ENCODE peak calls at places on chromosomes 3 and 15, in nine cellular contexts. R is AG20443, Q is mucosa of descending colon, S is astrocyte, W is mesendoderm, F is amygdala, P is PC-9, M is lower lobe of right lung, O is NCI-H345. C is an unnamed sample.

GRCh38 chr15:52765779-52766178 is 24.4 kb downstream of the ONECUT1 start:
- DNase-seq in R (no peak), Q (no peak), S (no peak), W (peak; percentile 25), F (no peak), P (no peak), M (no peak), O (no peak), C (no peak)

GRCh38 chr15:88419830-88420229 is 47.4 kb downstream of the MRPL46 start:
- DNase-seq in R (no peak), Q (no peak), S (peak; percentile 79), W (no peak), F (no peak), P (no peak), M (no peak), O (no peak), C (no peak)

GRCh38 chr15:32730677-32731654 is 13.2 kb downstream of the GREM1 start:
- DNase-seq in R (peak; percentile 63), Q (peak; percentile 88), S (no peak), W (peak; percentile 84), F (no peak), P (peak; percentile 90), M (peak; percentile 85), O (no peak), C (peak; percentile 32)

GRCh38 chr3:133457465-133458067 is 57.7 kb downstream of the BFSP2 start:
- DNase-seq in R (no peak), Q (no peak), S (no peak), W (no peak), F (no peak), P (no peak), M (no peak), O (no peak), C (no peak)

GRCh38 chr3:59573911-59574310 is 524.1 kb upstream of the CFAP20DC start:
- DNase-seq in R (peak; percentile 90), Q (no peak), S (peak; percentile 82), W (no peak), F (peak; percentile 82), P (no peak), M (no peak), O (no peak), C (no peak)

GRCh38 chr3:51350751-51351150 is 34.3 kb upstream of the MANF start:
- DNase-seq in R (no peak), Q (no peak), S (no peak), W (no peak), F (no peak), P (no peak), M (no peak), O (no peak), C (no peak)

GRCh38 chr3:162517110-162517509 is 1020.5 kb downstream of the OTOL1 start:
- DNase-seq in R (no peak), Q (no peak), S (no peak), W (no peak), F (no peak), P (no peak), M (no peak), O (no peak), C (no peak)

GRCh38 chr3:46542801-46543201 is 23.3 kb downstream of the LRRC2 start:
- DNase-seq in R (no peak), Q (no peak), S (no peak), W (no peak), F (no peak), P (no peak), M (no peak), O (no peak), C (no peak)

GRCh38 chr3:48215876-48216275 is 7.4 kb upstream of the CAMP start:
- DNase-seq in R (no peak), Q (no peak), S (no peak), W (no peak), F (peak; percentile 30), P (no peak), M (no peak), O (no peak), C (no peak)

GRCh38 chr3:46883252-46884185 is 6.0 kb downstream of the PTH1R start:
- DNase-seq in R (peak; percentile 76), Q (no peak), S (no peak), W (peak; percentile 58), F (no peak), P (no peak), M (no peak), O (peak; percentile 9), C (no peak)

GRCh38 chr3:140391041-140391440 is 286.8 kb upstream of the TRIM42 start:
- DNase-seq in R (no peak), Q (no peak), S (no peak), W (peak; percentile 23), F (no peak), P (no peak), M (no peak), O (peak; percentile 29), C (no peak)